ENCODE peak calls at places on chromosomes 11 and 22, in seven cellular contexts. O is H1, A is SK-N-SH, K is GM12878, I is HepG2, N is GM12891, Q is K562. S is an unnamed sample.

GRCh38 chr11:16883179-16883578 is 131.0 kb downstream of the PLEKHA7 start:
- DNase-seq in O (no peak), A (no peak), K (no peak), I (no peak), N (no peak), Q (peak; percentile 29), S (no peak)

GRCh38 chr11:10302744-10303557 is 1.9 kb upstream of the ADM start:
- DNase-seq in O (no peak), A (peak; percentile 72), K (no peak), I (peak; percentile 70), N (no peak), Q (peak; percentile 29), S (no peak)

GRCh38 chr11:115301029-115301428 is 203.2 kb downstream of the CADM1 start:
- DNase-seq in O (no peak), A (no peak), K (no peak), I (no peak), N (no peak), Q (no peak), S (no peak)

GRCh38 chr22:38921801-38922200 is 35.6 kb upstream of the APOBEC3A start:
- DNase-seq in O (no peak), A (no peak), K (no peak), I (peak; percentile 44), N (no peak), Q (no peak), S (no peak)

GRCh38 chr11:57792060-57792541 is 30.5 kb downstream of the CTNND1 start:
- DNase-seq in O (no peak), A (no peak), K (peak; percentile 93), I (no peak), N (peak; percentile 54), Q (no peak), S (peak; percentile 48)

GRCh38 chr22:22663861-22664800 is 19.7 kb downstream of the GGTLC2 start:
- DNase-seq in O (no peak), A (no peak), K (no peak), I (no peak), N (no peak), Q (no peak), S (no peak)

GRCh38 chr11:36075053-36075452 is 131.2 kb downstream of the LDLRAD3 start:
- DNase-seq in O (no peak), A (no peak), K (no peak), I (no peak), N (no peak), Q (no peak), S (no peak)

GRCh38 chr11:28038775-28039174 is 69.2 kb downstream of the KIF18A start:
- DNase-seq in O (no peak), A (no peak), K (no peak), I (no peak), N (no peak), Q (no peak), S (no peak)

GRCh38 chr11:128318856-128319474 is 268.4 kb downstream of the ETS1 start:
- DNase-seq in O (no peak), A (no peak), K (peak; percentile 93), I (no peak), N (no peak), Q (no peak), S (no peak)

GRCh38 chr11:119055901-119056300 is 1.1 kb downstream of the HYOU1 start:
- DNase-seq in O (no peak), A (peak; percentile 64), K (no peak), I (peak; percentile 48), N (no peak), Q (peak; percentile 15), S (no peak)

GRCh38 chr22:38871360-38872171 is 450 bp downstream of the CBX6 start:
- DNase-seq in O (no peak), A (no peak), K (no peak), I (no peak), N (no peak), Q (peak; percentile 18), S (no peak)

GRCh38 chr22:31818481-31819392 is 64.9 kb downstream of the DEPDC5 start:
- DNase-seq in O (no peak), A (no peak), K (no peak), I (no peak), N (no peak), Q (no peak), S (no peak)

GRCh38 chr11:95432714-95433503 is 201.9 kb upstream of the SESN3 start:
- DNase-seq in O (no peak), A (no peak), K (no peak), I (no peak), N (no peak), Q (no peak), S (no peak)

GRCh38 chr22:25002241-25002985 is 49.9 kb downstream of the KIAA1671 start:
- DNase-seq in O (no peak), A (no peak), K (no peak), I (peak; percentile 35), N (no peak), Q (no peak), S (no peak)

GRCh38 chr11:27795955-27796861 is 96.0 kb upstream of the BDNF start:
- DNase-seq in O (peak; percentile 69), A (no peak), K (no peak), I (no peak), N (no peak), Q (no peak), S (no peak)

GRCh38 chr11:1829039-1829820 is 5.6 kb upstream of the SYT8 start:
- DNase-seq in O (no peak), A (no peak), K (no peak), I (no peak), N (no peak), Q (no peak), S (peak; percentile 25)

GRCh38 chr22:44369241-44369652 is 56.5 kb upstream of the SHISAL1 start:
- DNase-seq in O (peak; percentile 31), A (no peak), K (no peak), I (no peak), N (no peak), Q (no peak), S (no peak)

GRCh38 chr11:72113170-72113808 is 794 bp upstream of the ANAPC15 start:
- DNase-seq in O (no peak), A (no peak), K (no peak), I (no peak), N (no peak), Q (no peak), S (no peak)

GRCh38 chr22:44195189-44195871 is 14.6 kb downstream of the PARVG start:
- DNase-seq in O (no peak), A (no peak), K (no peak), I (no peak), N (no peak), Q (no peak), S (no peak)

GRCh38 chr11:120122921-120123683 is 14.8 kb downstream of the TRIM29 start:
- DNase-seq in O (no peak), A (no peak), K (no peak), I (no peak), N (no peak), Q (peak; percentile 47), S (no peak)

GRCh38 chr11:11519184-11519583 is 102.6 kb downstream of the GALNT18 start:
- DNase-seq in O (no peak), A (no peak), K (no peak), I (no peak), N (no peak), Q (peak; percentile 31), S (no peak)

DNA sequence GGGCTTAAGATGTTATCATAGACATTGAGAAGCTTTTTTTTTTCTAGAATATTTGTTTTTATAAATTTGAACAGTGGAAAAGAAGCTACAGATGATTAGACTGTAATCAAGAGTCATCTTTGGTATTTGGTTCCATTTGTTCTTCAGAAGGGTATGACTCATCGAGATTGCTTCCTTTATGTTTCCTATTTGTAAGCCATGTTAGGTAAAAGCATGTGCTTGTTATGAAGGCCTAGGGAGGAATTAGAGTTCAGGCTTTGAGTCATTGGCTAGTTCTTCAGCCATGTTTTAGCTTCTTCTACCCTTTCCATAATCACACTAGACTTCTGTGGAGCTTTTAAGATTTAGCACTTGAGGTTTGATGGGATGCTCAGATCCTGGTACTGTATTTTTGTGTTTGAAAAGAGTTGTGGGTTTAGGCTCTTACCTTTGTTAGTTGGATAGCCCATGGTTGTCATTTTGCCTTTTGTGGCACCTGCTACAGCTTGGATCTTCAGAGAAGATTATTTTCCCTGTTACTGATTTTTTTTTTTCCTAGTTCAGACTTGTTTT is 44.3 kb downstream of the POLD3 start:
- DNase-seq in O (no peak), A (no peak), K (no peak), I (no peak), N (no peak), Q (peak; percentile 21), S (no peak)
- TF ChIP-seq TAF1 in O (no peak), A (no peak), K (no peak), I (no peak), N (no peak), Q (no peak), S (no peak)

DNA sequence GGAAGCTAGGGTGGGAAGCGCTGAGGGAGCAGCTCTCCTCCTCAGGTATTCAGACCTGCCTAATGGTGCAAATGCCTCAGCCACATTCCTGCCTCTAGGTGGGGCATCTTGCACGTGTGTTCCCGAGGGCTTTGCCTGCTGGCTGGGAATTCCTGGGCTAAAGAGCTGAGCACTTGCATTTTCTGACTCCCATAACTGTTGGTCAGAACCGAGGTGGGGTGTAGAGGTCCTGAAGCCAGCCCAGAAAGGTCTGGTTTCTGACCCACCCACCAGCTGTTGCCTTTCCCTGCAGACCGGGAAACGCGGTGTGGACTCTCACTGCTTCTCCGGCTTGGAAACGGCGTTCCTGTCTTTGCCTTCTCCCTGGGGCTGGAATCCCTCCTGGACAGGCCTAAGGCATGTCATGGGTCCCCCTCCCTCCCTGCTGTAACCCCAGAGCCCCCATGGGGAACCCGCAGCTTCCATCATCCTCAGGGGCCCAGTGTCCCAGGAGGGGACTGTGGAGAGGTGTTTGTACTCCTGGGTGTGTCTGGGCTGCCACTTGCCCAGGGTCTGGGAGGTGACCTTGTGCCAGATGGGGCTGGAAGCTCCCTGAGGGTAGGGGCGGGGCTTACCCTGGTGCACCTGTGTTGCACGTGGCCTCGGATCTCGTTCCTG is 24.0 kb upstream of the SMIM38 start:
- DNase-seq in O (peak; percentile 81), A (peak; percentile 70), K (no peak), I (peak; percentile 80), N (no peak), Q (peak; percentile 64), S (no peak)
- TF ChIP-seq POLR2AphosphoS5 in O (no peak), A (no peak), K (no peak), I (no peak), N (no peak), Q (no peak), S (no peak)

GRCh38 chr11:69472053-69472765 is 9.3 kb upstream of the LINC01488 start:
- DNase-seq in O (no peak), A (no peak), K (no peak), I (no peak), N (no peak), Q (no peak), S (no peak)
- TF ChIP-seq TAF1 in O (no peak), A (no peak), K (no peak), I (no peak), N (no peak), Q (no peak), S (no peak)

DNA sequence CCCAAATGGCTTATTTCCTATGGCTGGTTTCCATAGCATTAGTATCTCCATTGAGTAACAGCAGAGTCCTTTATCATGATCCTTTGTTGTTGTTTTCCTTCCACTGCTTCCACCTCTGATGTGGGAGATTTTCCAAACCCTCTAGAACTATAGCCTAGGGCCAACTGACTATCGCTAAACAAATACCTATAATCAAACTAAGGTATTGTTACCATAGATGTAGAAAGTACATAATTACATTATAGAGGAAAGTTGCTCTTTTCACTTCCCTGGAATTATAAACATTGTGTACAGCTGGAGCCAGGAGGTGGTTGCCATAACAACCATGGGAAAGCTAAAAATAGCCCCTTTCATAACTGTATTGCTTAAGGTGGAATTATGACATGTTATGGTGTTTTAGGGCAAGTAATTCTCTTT is 47.0 kb upstream of the ALKBH3 start:
- DNase-seq in O (no peak), A (peak; percentile 35), K (no peak), I (peak; percentile 33), N (no peak), Q (no peak), S (no peak)
- TF ChIP-seq POLR2AphosphoS5 in O (no peak), A (no peak), K (no peak), I (no peak), N (no peak), Q (no peak), S (no peak)

S was measured in GM12892.